ENCODE peak calls at places on chromosome 1, in six cellular contexts. V, U, L, O, Q and W are unnamed samples.

GRCh38 chr1:112527266-112528010 is 18.7 kb downstream of the WNT2B start:
- DNase-seq in V (no peak), U (no peak), L (peak; percentile 61), O (no peak), Q (peak; percentile 39), W (no peak)

GRCh38 chr1:53061123-53061858 is 722 bp upstream of the PODN start:
- DNase-seq in V (no peak), U (peak; percentile 60), L (no peak), O (no peak), Q (no peak), W (no peak)

GRCh38 chr1:201346337-201346939 is 31.0 kb downstream of the TNNT2 start:
- DNase-seq in V (peak; percentile 77), U (peak; percentile 80), L (peak; percentile 61), O (peak; percentile 52), Q (peak; percentile 90), W (peak; percentile 49)

GRCh38 chr1:235278233-235278914 is 49.6 kb downstream of the ARID4B start:
- DNase-seq in V (no peak), U (no peak), L (no peak), O (no peak), Q (no peak), W (no peak)

GRCh38 chr1:239428311-239428710 is 41.9 kb downstream of the CHRM3 start:
- DNase-seq in V (no peak), U (no peak), L (no peak), O (no peak), Q (peak; percentile 29), W (no peak)

GRCh38 chr1:18182518-18183160 is 75.0 kb downstream of the IGSF21 start:
- DNase-seq in V (peak; percentile 49), U (no peak), L (no peak), O (no peak), Q (peak; percentile 21), W (no peak)

GRCh38 chr1:22089787-22090186 is 37.3 kb downstream of the CDC42 start:
- DNase-seq in V (no peak), U (no peak), L (no peak), O (no peak), Q (no peak), W (no peak)

GRCh38 chr1:117093091-117093534 is 28.4 kb downstream of the TRIM45 start:
- DNase-seq in V (peak; percentile 50), U (no peak), L (peak; percentile 100), O (peak; percentile 23), Q (peak; percentile 94), W (peak; percentile 99)

GRCh38 chr1:197637406-197637805 is 137.9 kb downstream of the DENND1B start:
- DNase-seq in V (no peak), U (no peak), L (no peak), O (no peak), Q (no peak), W (no peak)

GRCh38 chr1:156709743-156710489 is 4.5 kb upstream of the CRABP2 start:
- DNase-seq in V (no peak), U (no peak), L (peak; percentile 62), O (no peak), Q (no peak), W (no peak)

GRCh38 chr1:8523641-8524206 is 205.8 kb downstream of the SLC45A1 start:
- DNase-seq in V (no peak), U (no peak), L (no peak), O (no peak), Q (no peak), W (no peak)

GRCh38 chr1:19010995-19011696 is 54.7 kb upstream of the IFFO2 start:
- DNase-seq in V (peak; percentile 68), U (no peak), L (peak; percentile 97), O (peak; percentile 45), Q (peak; percentile 99), W (peak; percentile 99)

GRCh38 chr1:225919906-225920305 is 4.1 kb downstream of the PYCR2 start:
- DNase-seq in V (no peak), U (no peak), L (peak; percentile 77), O (no peak), Q (peak; percentile 8), W (peak; percentile 61)

GRCh38 chr1:44962729-44963128 is 23.7 kb downstream of the EIF2B3 start:
- DNase-seq in V (no peak), U (no peak), L (no peak), O (no peak), Q (no peak), W (no peak)

GRCh38 chr1:110239491-110240430 is 29.6 kb downstream of the KCNC4 start:
- DNase-seq in V (no peak), U (no peak), L (no peak), O (no peak), Q (no peak), W (peak; percentile 4)

GRCh38 chr1:73593804-73594203 is 604.2 kb downstream of the LRRIQ3 start:
- DNase-seq in V (no peak), U (no peak), L (no peak), O (no peak), Q (no peak), W (peak; percentile 70)

GRCh38 chr1:233629305-233629935 is 15.5 kb downstream of the KCNK1 start:
- DNase-seq in V (no peak), U (no peak), L (no peak), O (no peak), Q (no peak), W (no peak)

GRCh38 chr1:147580200-147580557 is 38.9 kb downstream of the BCL9 start:
- DNase-seq in V (no peak), U (no peak), L (peak; percentile 68), O (no peak), Q (no peak), W (peak; percentile 88)

GRCh38 chr1:31152181-31152768 is 86.8 kb upstream of the PUM1 start:
- DNase-seq in V (no peak), U (no peak), L (peak; percentile 87), O (no peak), Q (peak; percentile 96), W (peak; percentile 93)

GRCh38 chr1:229191066-229191674 is 79.7 kb upstream of the RAB4A start:
- DNase-seq in V (peak; percentile 65), U (no peak), L (peak; percentile 64), O (no peak), Q (no peak), W (no peak)

GRCh38 chr1:155324041-155324716 is 3.5 kb downstream of the RUSC1 start:
- DNase-seq in V (peak; percentile 95), U (peak; percentile 93), L (peak; percentile 93), O (peak; percentile 90), Q (peak; percentile 96), W (peak; percentile 98)
- H3K23ac ChIP-seq in V (no peak overlapping the region), U (no peak overlapping the region), L (peak overlapping the region; percentile 84), O (peak overlapping the region; percentile 92), Q (no peak overlapping the region), W (peak overlapping the region; percentile 86)

DNA sequence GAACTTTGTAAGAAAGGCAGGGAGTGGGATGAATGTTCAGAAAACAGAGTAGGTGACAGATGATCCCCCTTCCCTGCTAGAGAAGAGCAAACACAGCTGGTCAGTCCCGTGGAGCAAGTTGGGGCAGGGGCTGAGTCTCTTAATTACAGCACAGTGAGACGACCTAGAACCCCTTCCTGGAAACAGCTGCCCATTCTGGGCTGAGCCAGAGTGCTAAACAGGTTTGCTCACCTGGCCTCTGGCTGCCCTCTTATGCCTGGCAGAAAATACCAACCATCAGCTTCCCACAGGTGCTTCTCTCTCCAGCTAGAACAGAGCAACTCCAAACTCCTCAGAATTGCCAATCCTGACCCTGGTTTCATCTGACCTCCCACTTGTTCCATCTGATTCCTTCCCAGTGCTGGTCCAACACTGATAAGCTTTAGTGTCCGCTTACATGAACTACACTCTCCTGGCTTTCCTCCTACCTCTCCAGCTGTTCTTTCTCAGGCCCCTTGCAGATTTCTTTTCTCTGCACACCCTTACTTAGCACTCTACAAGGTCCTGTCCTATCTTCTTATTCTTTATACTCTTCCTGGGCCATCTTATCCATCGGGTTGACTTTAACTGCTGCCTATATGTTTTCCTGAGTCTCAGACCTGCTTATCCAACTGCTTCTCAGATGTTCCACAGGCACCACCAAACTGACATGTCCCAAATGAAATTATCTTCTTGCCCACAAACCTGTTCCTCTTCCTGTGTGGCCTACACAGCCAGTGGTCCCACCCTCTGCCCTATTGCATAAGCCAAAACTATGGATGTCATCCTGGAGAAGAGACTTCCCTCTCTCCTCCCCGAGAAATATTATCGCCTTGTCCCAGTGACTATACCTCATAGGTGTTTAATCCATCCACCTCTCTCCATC is 22.6 kb upstream of the COL9A2 start:
- DNase-seq in V (no peak), U (no peak), L (no peak), O (no peak), Q (peak; percentile 25), W (no peak)
- H2AFZ ChIP-seq in V (no peak overlapping the region), U (no peak overlapping the region), L (no peak overlapping the region), O (peak overlapping the region; percentile 36), Q (no peak overlapping the region), W (no peak overlapping the region)

DNA sequence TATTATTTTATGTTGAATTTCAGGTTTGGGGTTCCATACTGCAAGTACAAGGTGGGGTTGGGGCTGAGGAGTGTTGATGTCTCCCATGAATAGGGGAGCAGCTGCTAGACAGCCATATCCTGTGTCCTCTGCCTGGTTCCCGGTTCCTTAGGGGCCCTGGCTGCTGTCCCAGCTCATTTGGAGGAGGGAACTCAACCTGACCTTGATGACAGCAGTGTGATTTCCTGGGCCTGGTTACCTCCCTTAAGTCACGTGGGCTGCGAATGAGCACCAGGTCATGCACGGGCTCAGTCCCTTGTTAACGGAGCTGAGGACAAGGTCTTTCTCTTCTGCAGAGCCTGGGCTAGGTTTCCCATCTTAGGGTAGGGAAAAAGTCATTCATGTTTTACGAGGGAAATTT is 85.1 kb downstream of the MTR start:
- DNase-seq in V (no peak), U (no peak), L (no peak), O (no peak), Q (no peak), W (no peak)
- H3K4me2 ChIP-seq in V (no peak overlapping the region), U (no peak overlapping the region), L (no peak overlapping the region), O (no peak overlapping the region), Q (no peak overlapping the region), W (no peak overlapping the region)

DNA sequence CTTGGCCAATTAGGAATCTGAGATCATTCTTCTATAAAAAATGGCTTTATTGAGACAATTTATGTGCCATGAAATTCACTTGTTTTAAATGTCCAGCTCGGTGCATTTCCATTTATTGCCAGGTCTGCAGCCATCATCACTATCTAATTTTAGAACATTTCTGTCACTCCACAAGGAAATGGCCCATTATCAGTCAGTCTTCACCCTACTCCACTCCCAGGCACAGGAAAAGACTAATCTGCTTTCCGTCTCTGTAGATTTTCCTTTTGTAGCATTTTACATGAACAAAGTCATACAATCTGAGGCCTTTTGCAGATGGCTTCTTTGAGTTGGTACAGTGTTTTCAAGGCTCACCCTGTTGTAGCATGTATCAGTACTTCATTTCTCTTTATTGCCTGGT is 27.2 kb downstream of the KIF26B start:
- DNase-seq in V (no peak), U (no peak), L (no peak), O (no peak), Q (no peak), W (no peak)
- H3K23ac ChIP-seq in V (no peak overlapping the region), U (no peak overlapping the region), L (no peak overlapping the region), O (no peak overlapping the region), Q (no peak overlapping the region), W (no peak overlapping the region)

DNA sequence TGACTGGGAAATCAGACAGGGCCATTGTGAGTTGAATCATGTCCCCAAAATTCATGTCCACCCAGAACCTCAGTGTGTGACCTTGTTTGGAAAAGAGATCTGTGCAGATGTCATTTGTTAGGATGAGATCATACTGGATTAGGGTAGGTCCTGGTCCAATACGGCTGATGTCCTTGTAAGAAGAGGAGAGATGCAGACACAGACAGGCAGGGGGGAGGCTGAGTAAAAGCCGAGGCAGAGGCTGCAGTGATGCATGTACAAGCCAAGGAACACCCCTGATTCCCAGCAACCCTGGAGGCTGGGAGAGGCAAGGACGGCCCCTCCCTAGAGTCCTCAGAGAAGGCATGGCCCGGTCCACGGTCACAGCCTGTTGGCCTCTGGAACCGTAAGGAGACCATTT is 15.9 kb upstream of the NPPB start:
- DNase-seq in V (no peak), U (no peak), L (no peak), O (no peak), Q (no peak), W (no peak)
- H2AFZ ChIP-seq in V (no peak overlapping the region), U (no peak overlapping the region), L (no peak overlapping the region), O (no peak overlapping the region), Q (no peak overlapping the region), W (no peak overlapping the region)